ENCODE peak calls at places on chromosomes 5 and 9, in eight cellular contexts. R, K, U, D, H, E, G and M are unnamed samples.
A peak's percentile ranks its signal among the peaks of the same experiment; 100 is the strongest.

GRCh38 chr9:133201424-133202144 is 7.5 kb downstream of the OBP2B start:
- DNase-seq in R (no peak), K (no peak), U (no peak), D (no peak), H (no peak), E (no peak), G (no peak), M (no peak)

GRCh38 chr9:33143241-33143642 is 23.9 kb downstream of the B4GALT1 start:
- DNase-seq in R (no peak), K (no peak), U (peak; percentile 57), D (no peak), H (peak; percentile 64), E (no peak), G (no peak), M (peak; percentile 23)

GRCh38 chr9:35162605-35163315 is 951 bp downstream of the UNC13B start:
- DNase-seq in R (no peak), K (no peak), U (no peak), D (no peak), H (peak; percentile 1), E (no peak), G (no peak), M (no peak)

GRCh38 chr5:110032386-110032785 is 342.7 kb downstream of the MAN2A1 start:
- DNase-seq in R (no peak), K (peak; percentile 83), U (no peak), D (no peak), H (no peak), E (no peak), G (no peak), M (no peak)

GRCh38 chr9:128160603-128160987 is 530 bp downstream of the BBLN start:
- DNase-seq in R (no peak), K (no peak), U (no peak), D (no peak), H (no peak), E (peak; percentile 11), G (no peak), M (no peak)

GRCh38 chr9:21680590-21680989 is 121.8 kb upstream of the MTAP start:
- DNase-seq in R (no peak), K (no peak), U (no peak), D (no peak), H (peak; percentile 8), E (no peak), G (no peak), M (no peak)

GRCh38 chr9:137776306-137776995 is 101.1 kb upstream of the CACNA1B start:
- DNase-seq in R (no peak), K (no peak), U (no peak), D (no peak), H (no peak), E (no peak), G (no peak), M (no peak)

GRCh38 chr5:169808118-169808581 is 171.1 kb downstream of the DOCK2 start:
- DNase-seq in R (no peak), K (no peak), U (peak; percentile 12), D (no peak), H (no peak), E (no peak), G (no peak), M (no peak)

GRCh38 chr5:116543501-116543900 is 31.1 kb downstream of the SEMA6A start:
- DNase-seq in R (no peak), K (no peak), U (peak; percentile 52), D (no peak), H (peak; percentile 52), E (no peak), G (no peak), M (no peak)

GRCh38 chr9:111525056-111525977 is at the start of gene ZNF483:
- DNase-seq in R (peak; percentile 58), K (peak; percentile 67), U (peak; percentile 77), D (peak; percentile 74), H (peak; percentile 77), E (peak; percentile 60), G (peak; percentile 66), M (no peak)

GRCh38 chr5:9852686-9853085 is 222.5 kb upstream of the TAS2R1 start:
- DNase-seq in R (no peak), K (no peak), U (no peak), D (no peak), H (peak; percentile 47), E (no peak), G (no peak), M (no peak)

GRCh38 chr9:130174025-130174424 is 1.8 kb downstream of the NCS1 start:
- DNase-seq in R (no peak), K (no peak), U (no peak), D (no peak), H (no peak), E (no peak), G (no peak), M (no peak)

GRCh38 chr5:136174021-136174659 is 18.8 kb downstream of the SMIM32 start:
- DNase-seq in R (no peak), K (peak; percentile 57), U (peak; percentile 51), D (no peak), H (peak; percentile 64), E (no peak), G (peak; percentile 55), M (peak; percentile 52)

GRCh38 chr9:104091028-104091590 is 3.0 kb upstream of the SMC2 start:
- DNase-seq in R (no peak), K (no peak), U (no peak), D (no peak), H (peak; percentile 25), E (no peak), G (no peak), M (peak; percentile 2)

GRCh38 chr9:127912882-127913281 is 4.0 kb downstream of the ST6GALNAC4 start:
- DNase-seq in R (no peak), K (no peak), U (no peak), D (no peak), H (no peak), E (no peak), G (no peak), M (no peak)

GRCh38 chr5:89572696-89573095 is 689.7 kb upstream of the MEF2C start:
- DNase-seq in R (no peak), K (no peak), U (peak; percentile 53), D (no peak), H (peak; percentile 30), E (no peak), G (no peak), M (peak; percentile 88)

GRCh38 chr5:138725885-138726457 is 27.3 kb upstream of the CTNNA1 start:
- DNase-seq in R (no peak), K (no peak), U (peak; percentile 53), D (peak; percentile 21), H (no peak), E (no peak), G (no peak), M (no peak)